ENCODE peak calls at places on chromosomes 2 and 18, in seven cellular contexts. A is heart left ventricle, F is AG04450, L is HepG2, Y is transverse colon, T is thyroid gland, O is sigmoid colon. U is an unnamed sample.

GRCh38 chr18:40413160-40413559 is 1541.9 kb upstream of the PIK3C3 start:
- DNase-seq in A (no peak), F (no peak), L (peak; percentile 2), Y (peak; percentile 19), T (peak; percentile 48), O (no peak), U (no peak)

GRCh38 chr2:203450571-203450970 is 84.5 kb downstream of the RAPH1 start:
- DNase-seq in A (no peak), F (no peak), L (no peak), Y (peak; percentile 54), T (no peak), O (no peak), U (no peak)

GRCh38 chr18:49398331-49398730 is 62.1 kb downstream of the DYM start:
- DNase-seq in A (no peak), F (no peak), L (no peak), Y (no peak), T (no peak), O (no peak), U (no peak)

GRCh38 chr2:66574701-66575624 is 140.0 kb downstream of the MEIS1 start:
- DNase-seq in A (peak; percentile 68), F (peak; percentile 74), L (peak; percentile 57), Y (peak; percentile 44), T (peak; percentile 45), O (peak; percentile 92), U (peak; percentile 58)

GRCh38 chr2:9803023-9803805 is 40.1 kb upstream of the TAF1B start:
- DNase-seq in A (no peak), F (no peak), L (no peak), Y (peak; percentile 84), T (no peak), O (peak; percentile 58), U (no peak)

GRCh38 chr2:142188562-142188961 is 57.7 kb upstream of the LRP1B start:
- DNase-seq in A (no peak), F (no peak), L (no peak), Y (no peak), T (no peak), O (no peak), U (no peak)

GRCh38 chr2:173451137-173451536 is 96.5 kb downstream of the CDCA7 start:
- DNase-seq in A (no peak), F (no peak), L (no peak), Y (no peak), T (no peak), O (no peak), U (no peak)

GRCh38 chr2:176879596-176879995 is 333.0 kb upstream of the HNRNPA3 start:
- DNase-seq in A (no peak), F (no peak), L (no peak), Y (no peak), T (no peak), O (no peak), U (no peak)

GRCh38 chr2:27249891-27250651 is 12.8 kb downstream of the SLC30A3 start:
- DNase-seq in A (peak; percentile 48), F (no peak), L (peak; percentile 68), Y (peak; percentile 58), T (peak; percentile 61), O (no peak), U (peak; percentile 49)

GRCh38 chr2:9291331-9291730 is 84.7 kb downstream of the ASAP2 start:
- DNase-seq in A (no peak), F (no peak), L (no peak), Y (no peak), T (no peak), O (no peak), U (no peak)

GRCh38 chr2:65361623-65362022 is 70.8 kb downstream of the SPRED2 start:
- DNase-seq in A (no peak), F (no peak), L (no peak), Y (no peak), T (no peak), O (no peak), U (no peak)

GRCh38 chr2:6412533-6413085 is 453.1 kb downstream of the CMPK2 start:
- DNase-seq in A (no peak), F (no peak), L (no peak), Y (no peak), T (no peak), O (no peak), U (no peak)

GRCh38 chr2:140528982-140529381 is 1601.8 kb downstream of the LRP1B start:
- DNase-seq in A (no peak), F (no peak), L (no peak), Y (no peak), T (no peak), O (no peak), U (no peak)

GRCh38 chr2:113281920-113282746 is 3.4 kb upstream of the PAX8 start:
- DNase-seq in A (no peak), F (no peak), L (peak; percentile 49), Y (no peak), T (no peak), O (no peak), U (no peak)

GRCh38 chr2:55311444-55311870 is 42.4 kb upstream of the MTIF2 start:
- DNase-seq in A (no peak), F (no peak), L (no peak), Y (no peak), T (no peak), O (no peak), U (no peak)

GRCh38 chr2:164920430-164920829 is 34.9 kb downstream of the SLC38A11 start:
- DNase-seq in A (no peak), F (peak; percentile 81), L (peak; percentile 90), Y (no peak), T (no peak), O (no peak), U (no peak)

GRCh38 chr2:18545384-18545783 is 15.1 kb downstream of the RDH14 start:
- DNase-seq in A (no peak), F (no peak), L (no peak), Y (no peak), T (no peak), O (no peak), U (no peak)

GRCh38 chr2:128309341-128310093 is 9.2 kb downstream of the HS6ST1 start:
- DNase-seq in A (peak; percentile 33), F (peak; percentile 74), L (peak; percentile 97), Y (peak; percentile 53), T (peak; percentile 41), O (peak; percentile 94), U (no peak)

GRCh38 chr2:160294339-160294803 is 94.3 kb upstream of the ITGB6 start:
- DNase-seq in A (peak; percentile 60), F (peak; percentile 59), L (no peak), Y (peak; percentile 29), T (peak; percentile 23), O (peak; percentile 83), U (peak; percentile 65)

DNA sequence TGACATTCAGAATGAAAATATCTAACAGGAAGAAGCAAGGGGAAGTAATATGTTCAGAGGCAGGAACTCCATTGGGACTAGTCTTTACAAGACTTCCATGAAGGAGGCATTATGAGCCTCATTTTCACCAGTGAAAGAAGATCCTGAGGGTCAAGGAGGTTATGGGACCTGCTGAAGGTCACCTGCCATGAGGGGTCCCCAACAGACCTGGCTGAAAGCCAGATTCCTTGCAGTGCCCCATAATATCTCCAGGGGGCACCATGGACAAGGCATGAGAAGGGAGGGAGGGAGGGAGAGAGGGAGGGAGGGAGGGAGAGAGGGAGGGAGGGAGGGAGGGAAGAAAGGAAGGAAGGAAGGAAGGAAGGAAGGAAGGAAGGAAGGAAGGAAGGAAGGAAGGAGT is 27.9 kb downstream of the XDH start:
- DNase-seq in A (no peak), F (no peak), L (peak; percentile 11), Y (no peak), T (no peak), O (no peak), U (peak; percentile 20)
- TF ChIP-seq CTCF in A (no peak), F (peak; percentile 21), L (peak; percentile 29), Y (no peak), T (peak; percentile 17), O (no peak), U (no peak)

GRCh38 chr2:195563857-195564512 is 93.0 kb upstream of the SLC39A10 start:
- DNase-seq in A (no peak), F (peak; percentile 55), L (no peak), Y (no peak), T (no peak), O (no peak), U (no peak)

GRCh38 chr2:195559431-195559914 is 97.6 kb upstream of the SLC39A10 start:
- DNase-seq in A (peak; percentile 38), F (peak; percentile 99), L (no peak), Y (peak; percentile 62), T (no peak), O (no peak), U (peak; percentile 47)

GRCh38 chr2:195562624-195563566 is 94.1 kb upstream of the SLC39A10 start:
- DNase-seq in A (no peak), F (no peak), L (no peak), Y (no peak), T (no peak), O (no peak), U (no peak)

GRCh38 chr2:195560209-195560907 is 96.7 kb upstream of the SLC39A10 start:
- DNase-seq in A (no peak), F (no peak), L (no peak), Y (peak; percentile 39), T (no peak), O (no peak), U (no peak)

DNA sequence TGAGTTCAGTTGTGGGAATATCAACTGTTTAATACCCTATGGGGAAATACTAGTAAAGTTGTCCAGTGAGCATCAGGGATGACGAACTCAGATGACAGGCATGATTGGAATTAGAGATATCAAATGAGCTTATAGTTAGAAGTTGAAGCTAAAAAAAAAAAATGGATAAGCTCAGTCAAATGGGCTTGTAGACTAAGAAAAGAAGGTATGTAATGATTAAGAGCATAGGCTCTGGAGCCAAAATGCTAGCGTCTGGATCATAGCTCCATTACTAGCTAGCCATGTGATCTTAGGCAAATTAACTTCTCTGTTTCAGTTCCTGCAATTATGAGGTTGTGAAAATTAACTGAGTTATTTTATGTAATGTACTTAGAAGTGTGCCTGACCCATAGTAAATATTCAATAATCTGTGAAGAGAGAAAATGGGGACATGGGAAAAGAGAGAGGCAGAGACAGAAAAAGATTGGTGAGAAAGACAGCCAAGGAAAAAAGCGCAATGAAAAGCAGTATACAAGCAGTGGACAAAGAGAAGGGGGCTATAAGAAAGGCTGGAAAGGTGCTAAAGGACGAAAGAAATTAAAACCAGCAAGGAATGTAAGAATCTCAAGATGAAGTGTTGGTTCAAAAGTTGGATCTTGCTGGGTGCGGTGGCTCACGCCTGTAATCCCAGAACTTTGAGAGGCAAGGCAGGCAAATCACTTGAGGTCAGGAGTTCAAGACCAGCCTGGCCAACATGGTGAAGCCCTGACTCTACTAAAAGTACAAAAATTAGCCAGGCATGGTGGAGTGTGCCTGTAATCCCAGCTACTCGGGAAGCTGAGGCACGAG is 95.6 kb upstream of the SLC39A10 start:
- DNase-seq in A (no peak), F (peak; percentile 94), L (no peak), Y (no peak), T (no peak), O (no peak), U (no peak)
- H3K27ac ChIP-seq in A (no peak overlapping the region), F (peak overlapping the region; percentile 96), L (no peak overlapping the region), Y (peak overlapping the region; percentile 52), T (no peak overlapping the region), O (no peak overlapping the region), U (peak overlapping the region; percentile 33)

DNA sequence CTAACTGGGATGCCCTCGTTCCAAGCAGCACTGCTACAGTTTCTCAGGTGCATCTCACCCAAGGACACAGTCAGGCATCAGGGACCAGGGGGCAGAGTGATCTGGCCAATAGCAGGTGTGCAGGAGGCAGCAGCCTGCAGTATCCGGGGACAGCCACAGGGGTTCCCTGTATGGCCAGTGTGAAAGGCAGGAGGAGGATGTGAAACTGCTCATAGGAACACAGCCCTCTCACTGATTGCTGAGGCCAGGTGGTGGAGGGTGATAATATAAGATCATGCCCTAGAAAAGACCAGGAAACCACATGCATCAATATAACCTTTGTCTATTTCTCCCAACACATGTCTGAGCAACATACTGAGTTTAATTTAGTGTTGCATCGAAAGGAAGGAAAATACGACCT is 112.7 kb upstream of the TACR1 start:
- DNase-seq in A (no peak), F (no peak), L (peak; percentile 22), Y (peak; percentile 22), T (no peak), O (no peak), U (no peak)
- TF ChIP-seq CTCF in A (no peak), F (no peak), L (peak; percentile 30), Y (no peak), T (no peak), O (no peak), U (no peak)

GRCh38 chr2:216653093-216653799 is 20.0 kb downstream of the IGFBP2 start:
- DNase-seq in A (no peak), F (no peak), L (no peak), Y (no peak), T (no peak), O (no peak), U (no peak)
- H3K27ac ChIP-seq in A (no peak overlapping the region), F (peak overlapping the region; percentile 43), L (no peak overlapping the region), Y (no peak overlapping the region), T (no peak overlapping the region), O (peak overlapping the region; percentile 72), U (no peak overlapping the region)

U was measured in lung.